ENCODE peak calls at places on chromosomes 6 and 20, in six cellular contexts. Q is H1, Z is SK-N-SH, X is K562, F is GM12878, D is HepG2. I is an unnamed sample.

GRCh38 chr6:11215773-11216172 is 16.7 kb downstream of the NEDD9 start:
- DNase-seq in X (no peak), D (no peak), Q (no peak), F (no peak), Z (no peak), I (no peak)

GRCh38 chr6:1701668-1702353 is 92.1 kb downstream of the FOXC1 start:
- DNase-seq in Z (no peak), X (no peak), Q (no peak), F (no peak), D (no peak), I (no peak)

GRCh38 chr20:46282669-46283068 is 25.6 kb downstream of the CDH22 start:
- DNase-seq in X (no peak), F (no peak), Z (no peak), Q (no peak), D (no peak), I (no peak)

GRCh38 chr6:138161118-138161433 is 663 bp upstream of the ARFGEF3 start:
- DNase-seq in X (no peak), Q (no peak), D (no peak), Z (no peak), F (no peak), I (no peak)

GRCh38 chr20:33658510-33658909 is 3.6 kb upstream of the C20orf144 start:
- DNase-seq in F (no peak), Z (peak), X (no peak), D (no peak), Q (no peak), I (no peak)

GRCh38 chr6:5782783-5783567 is 223.8 kb downstream of the NRN1 start:
- DNase-seq in D (peak), Q (no peak), Z (peak), X (no peak), F (no peak), I (no peak)

GRCh38 chr6:13012977-13013680 is 296.6 kb downstream of the PHACTR1 start:
- DNase-seq in Z (no peak), D (no peak), Q (peak), F (no peak), X (no peak), I (no peak)

GRCh38 chr20:58818585-58819285 is 32.0 kb downstream of the GNAS-AS1 start:
- DNase-seq in X (no peak), D (no peak), Z (no peak), Q (no peak), F (peak), I (no peak)

GRCh38 chr20:6731951-6732580 is 35.4 kb upstream of the BMP2 start:
- DNase-seq in D (no peak), X (no peak), Z (no peak), Q (no peak), F (no peak), I (no peak)

GRCh38 chr6:142071981-142072380 is 60.7 kb upstream of the GJE1 start:
- DNase-seq in Q (no peak), X (no peak), D (peak), F (no peak), Z (no peak), I (no peak)

GRCh38 chr6:145070791-145071190 is 664.5 kb downstream of the EPM2A start:
- DNase-seq in Q (no peak), F (no peak), Z (no peak), D (no peak), X (no peak), I (no peak)

GRCh38 chr6:4459032-4459431 is 317.2 kb upstream of the CDYL start:
- DNase-seq in Z (no peak), F (no peak), X (peak), Q (no peak), D (peak), I (peak)

GRCh38 chr6:25085761-25086160 is 150.0 kb upstream of the RIPOR2 start:
- DNase-seq in Q (no peak), D (no peak), Z (no peak), X (no peak), F (no peak), I (no peak)

GRCh38 chr20:44728835-44729342 is 13.7 kb downstream of the CCN5 start:
- DNase-seq in D (no peak), Z (peak), X (no peak), Q (peak), F (no peak), I (peak)

GRCh38 chr6:4656106-4656505 is 120.1 kb upstream of the CDYL start:
- DNase-seq in Q (no peak), Z (no peak), F (no peak), X (no peak), D (no peak), I (no peak)

GRCh38 chr6:166381733-166382499 is 824 bp downstream of the MPC1 start:
- DNase-seq in D (peak), Q (peak), Z (peak), X (peak), F (peak), I (peak)

GRCh38 chr20:5156670-5157448 is 30.1 kb downstream of the CDS2 start:
- DNase-seq in D (peak), X (no peak), Z (no peak), F (no peak), Q (no peak), I (no peak)

GRCh38 chr6:100456178-100456880 is 8.4 kb downstream of the SIM1 start:
- DNase-seq in F (no peak), X (no peak), D (no peak), Z (no peak), Q (peak), I (no peak)

GRCh38 chr6:144248470-144249301 is 36.4 kb upstream of the UTRN start:
- DNase-seq in D (no peak), Q (no peak), Z (no peak), X (no peak), F (no peak), I (no peak)

GRCh38 chr20:278607-279571 is 11.7 kb downstream of the C20orf96 start:
- DNase-seq in X (no peak), Z (no peak), F (no peak), D (no peak), Q (peak), I (no peak)

GRCh38 chr6:72363844-72364740 is 257.8 kb upstream of the KCNQ5 start:
- DNase-seq in D (no peak), X (no peak), Q (no peak), F (no peak), Z (no peak), I (no peak)

GRCh38 chr6:51292659-51293058 is 474.0 kb downstream of the TFAP2B start:
- DNase-seq in X (no peak), F (no peak), D (no peak), Q (no peak), Z (no peak), I (no peak)

GRCh38 chr6:72620866-72621242 is 1.0 kb upstream of the KCNQ5 start:
- DNase-seq in X (no peak), Z (peak), D (no peak), Q (peak), F (no peak), I (no peak)

GRCh38 chr6:88636871-88637270 is 326.5 kb downstream of the RNGTT start:
- DNase-seq in D (no peak), F (no peak), Z (no peak), Q (no peak), X (no peak), I (no peak)

GRCh38 chr6:53795702-53796450 is 1.1 kb downstream of the LRRC1 start:
- DNase-seq in Q (peak), D (peak), Z (peak), X (no peak), F (no peak), I (no peak)

GRCh38 chr6:119328254-119328653 is 21.3 kb downstream of the MAN1A1 start:
- DNase-seq in F (no peak), X (no peak), Q (no peak), D (no peak), Z (no peak), I (no peak)

DNA sequence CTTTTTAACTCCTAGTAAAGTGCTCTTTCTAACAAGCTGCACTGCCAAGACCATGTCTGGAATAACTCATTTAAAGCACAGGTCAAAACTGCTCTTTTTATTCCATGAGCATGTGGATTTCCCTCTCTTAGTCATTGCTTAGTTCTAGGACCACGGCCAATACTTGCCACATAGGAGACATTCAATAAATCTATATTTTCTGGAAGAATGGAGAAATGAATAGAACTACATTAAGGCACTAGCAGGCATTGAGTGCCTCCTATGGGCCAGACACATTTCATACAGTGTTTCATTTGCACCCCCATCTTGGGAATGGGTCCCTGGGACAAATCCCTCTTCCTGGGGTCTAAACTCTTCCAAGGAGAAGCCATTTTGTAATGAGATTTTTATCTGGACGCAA is 552.8 kb upstream of the CITED2 start:
- DNase-seq in F (no peak), Z (no peak), Q (no peak), D (no peak), X (peak), I (peak)
- TF ChIP-seq CTCF in F (peak), Z (peak), Q (no peak), D (peak), X (peak), I (no peak)

GRCh38 chr6:102229271-102229670 is 835.8 kb downstream of the GRIK2 start:
- DNase-seq in Z (no peak), X (no peak), Q (no peak), D (no peak), F (no peak), I (no peak)
- TF ChIP-seq GABPA in Z (no peak), X (no peak), Q (no peak), D (no peak), F (no peak), I (no peak)

DNA sequence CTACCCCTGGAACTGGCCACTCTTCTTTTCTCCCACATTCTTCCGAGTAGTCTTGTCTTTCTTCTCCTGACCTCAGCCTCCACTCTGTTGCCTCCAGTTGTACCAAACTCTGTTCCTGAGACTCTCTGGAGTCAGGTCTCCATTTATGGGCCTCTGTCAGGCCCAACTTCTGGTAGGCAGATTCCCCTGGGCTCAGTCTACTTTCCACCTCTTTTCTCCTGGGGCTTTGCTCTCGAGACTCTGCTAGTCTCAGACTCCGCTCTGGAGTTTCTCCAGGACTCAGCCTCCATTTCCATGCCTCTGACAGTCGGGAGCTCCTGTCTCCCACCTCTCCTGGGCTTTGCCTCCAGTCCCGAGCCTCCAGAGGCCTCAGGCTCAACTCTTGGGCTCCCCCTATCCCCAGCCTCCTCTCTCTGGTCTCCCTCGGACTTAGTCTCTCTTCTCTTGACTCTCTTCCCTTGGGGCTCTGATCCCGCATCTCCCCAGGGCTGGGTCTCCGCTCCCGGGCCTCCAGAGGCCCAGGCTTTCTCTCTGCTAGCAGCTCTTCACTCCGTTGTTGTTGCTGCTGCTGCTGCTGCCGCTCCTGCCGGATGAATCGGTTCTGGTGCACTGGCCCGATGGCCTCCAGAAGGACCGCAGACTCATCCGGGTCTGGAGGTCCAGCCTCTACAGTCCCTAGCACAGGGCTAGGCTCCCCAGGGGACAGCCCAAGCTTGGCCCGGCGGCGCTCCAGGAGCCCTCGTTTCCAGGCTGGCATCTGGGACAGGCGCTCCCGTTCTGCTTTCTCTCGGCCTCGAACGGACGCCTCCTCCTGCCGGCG is 1.1 kb downstream of the PPP1R18 start:
- DNase-seq in X (peak), F (no peak), Z (no peak), Q (no peak), D (no peak), I (no peak)
- TF ChIP-seq CTCF in X (peak), F (peak), Z (peak), Q (no peak), D (peak), I (peak)

GRCh38 chr6:30600576-30600975 is 16.5 kb downstream of the PPP1R10 start:
- DNase-seq in Q (no peak), Z (no peak), F (no peak), X (no peak), D (no peak), I (no peak)

GRCh38 chr6:30601815-30602641 is 15.0 kb downstream of the PPP1R10 start:
- DNase-seq in Q (no peak), X (no peak), F (no peak), Z (peak), D (no peak), I (no peak)

GRCh38 chr6:30598912-30599624 is 18.0 kb downstream of the PPP1R10 start:
- DNase-seq in X (no peak), F (no peak), Q (no peak), D (no peak), Z (no peak), I (no peak)

GRCh38 chr6:30599625-30600324 is 17.3 kb downstream of the PPP1R10 start:
- DNase-seq in X (no peak), F (no peak), D (no peak), Q (no peak), Z (no peak), I (no peak)

DNA sequence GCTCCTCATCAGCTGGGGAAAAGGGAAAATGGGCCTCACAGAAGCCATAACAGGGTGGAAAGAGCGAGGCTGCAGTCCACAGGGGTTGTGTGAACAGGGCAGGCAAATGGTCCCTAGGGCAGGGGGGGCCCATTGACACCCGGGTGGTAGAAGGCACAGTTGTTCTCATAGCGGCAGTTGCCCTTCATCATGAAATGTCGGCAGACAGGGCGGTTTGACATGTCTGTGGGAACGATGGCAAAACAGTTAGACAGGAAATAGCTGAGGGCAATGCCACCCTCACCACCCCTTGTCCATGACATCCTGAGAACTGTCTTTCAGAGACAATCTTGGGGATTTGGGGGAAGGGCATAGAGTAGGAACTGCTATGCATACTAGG is 15.6 kb downstream of the PPP1R10 start:
- DNase-seq in D (no peak), F (no peak), Q (no peak), X (no peak), Z (no peak), I (no peak)
- TF ChIP-seq GABPA in D (no peak), F (no peak), Q (no peak), X (no peak), Z (no peak), I (no peak)

GRCh38 chr6:66361886-66362285 is 654.9 kb upstream of the EYS start:
- DNase-seq in F (no peak), Z (no peak), D (no peak), X (no peak), Q (no peak), I (no peak)
- TF ChIP-seq CTCF in F (no peak), Z (no peak), D (no peak), X (no peak), Q (no peak), I (no peak)

DNA sequence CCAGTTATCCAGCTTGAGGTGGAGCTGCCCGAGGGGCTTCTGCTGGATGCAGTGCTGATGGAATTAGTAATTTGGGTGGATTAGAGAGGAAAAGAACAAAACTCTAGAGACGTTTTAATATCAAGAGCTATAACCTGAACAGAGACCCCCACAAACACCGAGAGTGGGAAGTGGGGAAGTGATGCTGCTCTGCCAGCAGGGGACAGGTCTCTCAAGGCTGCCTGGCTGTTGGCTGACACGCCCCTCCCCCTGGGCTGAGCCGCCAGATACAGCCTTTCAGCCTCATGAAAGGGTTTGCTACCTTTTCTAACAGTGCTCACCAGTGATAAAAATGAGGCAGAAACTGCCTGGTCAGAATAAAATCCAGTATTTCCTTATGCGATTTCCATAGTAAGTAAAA is 9.6 kb downstream of the LEMD2 start:
- DNase-seq in X (peak), Q (no peak), D (no peak), Z (peak), F (no peak), I (no peak)
- TF ChIP-seq GABPA in X (no peak), Q (no peak), D (no peak), Z (no peak), F (no peak), I (no peak)

DNA sequence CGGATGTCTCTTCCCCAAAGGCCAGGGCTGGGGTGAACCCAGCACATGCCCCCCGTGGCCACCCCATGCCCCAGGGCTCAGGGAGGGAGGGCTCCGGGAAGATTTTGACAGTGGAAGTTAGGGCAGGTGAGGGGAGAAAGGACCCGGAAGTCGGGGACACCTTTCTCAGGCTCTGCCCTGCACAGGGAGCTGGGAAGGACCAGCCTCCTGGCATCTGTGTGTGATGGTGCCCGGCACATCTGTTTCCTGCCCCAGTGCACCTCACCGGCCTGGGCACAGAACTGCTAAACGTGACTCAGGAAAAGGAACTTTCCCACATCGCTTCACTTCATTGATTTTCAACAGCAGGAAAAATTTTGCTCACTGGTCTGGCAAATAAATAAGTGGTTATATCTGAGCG is 141.1 kb upstream of the AFDN start:
- DNase-seq in Z (no peak), F (no peak), Q (no peak), D (no peak), X (no peak), I (no peak)
- TF ChIP-seq CTCF in Z (no peak), F (no peak), Q (no peak), D (no peak), X (no peak), I (no peak)

GRCh38 chr6:169251822-169252804 is 1.5 kb downstream of the THBS2 start:
- DNase-seq in D (no peak), Z (no peak), X (no peak), Q (peak), F (no peak), I (no peak)

GRCh38 chr6:169249057-169249456 is 4.6 kb downstream of the THBS2 start:
- DNase-seq in F (no peak), Z (no peak), D (no peak), X (no peak), Q (no peak), I (no peak)

GRCh38 chr6:169248521-169248971 is 5.1 kb downstream of the THBS2 start:
- DNase-seq in F (no peak), D (no peak), Z (no peak), Q (no peak), X (no peak), I (no peak)

GRCh38 chr6:169251371-169251802 is 2.3 kb downstream of the THBS2 start:
- DNase-seq in X (no peak), Z (no peak), D (no peak), F (no peak), Q (no peak), I (no peak)

DNA sequence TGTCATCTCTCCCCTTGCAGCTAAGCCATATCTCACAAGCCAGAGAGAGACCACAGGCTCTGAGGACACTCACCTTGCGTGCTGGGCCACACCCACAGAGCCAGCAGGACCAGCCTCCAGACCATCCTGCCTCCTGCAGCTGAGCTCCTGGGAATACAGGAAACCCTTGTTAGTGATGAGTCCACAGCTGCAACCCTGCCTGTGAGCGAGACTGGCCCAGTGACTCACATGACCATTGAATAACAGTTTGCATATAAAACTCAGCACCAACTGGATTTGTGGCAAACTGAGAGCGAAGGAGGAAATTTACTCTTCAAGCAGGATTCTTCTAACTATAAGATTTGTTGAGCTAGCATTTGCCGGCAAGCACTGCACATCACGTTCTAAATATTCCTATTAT is 3.0 kb downstream of the THBS2 start:
- DNase-seq in Q (no peak), Z (no peak), F (no peak), D (no peak), X (no peak), I (no peak)
- TF ChIP-seq GABPA in Q (no peak), Z (no peak), F (no peak), D (no peak), X (no peak), I (no peak)

I was measured in HL-60.